ENCODE peak calls at places on chromosomes 1 and 21, in six cellular contexts. A is substantia nigra; Z is T-helper 9 cell; R is activated naive CD8-positive, alpha-beta T cell treated with anti-CD3 and anti-CD28 coated beads for 36 hours; M is T-helper 1 cell; V is NCI-H510A. B is an unnamed sample.

GRCh38 chr1:87279201-87279860 is 49.3 kb upstream of the LMO4 start:
- DNase-seq in R (no peak), A (no peak), Z (no peak), V (no peak), M (no peak), B (no peak)

GRCh38 chr1:48007044-48007443 is 9.9 kb upstream of the TRABD2B start:
- DNase-seq in V (no peak), M (no peak), R (no peak), A (no peak), Z (no peak), B (no peak)

GRCh38 chr1:35111106-35111505 is 31.9 kb downstream of the ZMYM1 start:
- DNase-seq in A (no peak), R (no peak), M (no peak), Z (no peak), V (no peak), B (no peak)

GRCh38 chr21:42047821-42048613 is 23.1 kb upstream of the UMODL1 start:
- DNase-seq in R (no peak), Z (no peak), V (no peak), A (no peak), M (no peak), B (no peak)

GRCh38 chr1:107171378-107171777 is 30.5 kb downstream of the NTNG1 start:
- DNase-seq in R (no peak), Z (no peak), M (no peak), V (no peak), A (no peak), B (no peak)

GRCh38 chr1:94909486-94909885 is 17.4 kb downstream of the CNN3 start:
- DNase-seq in V (no peak), A (no peak), R (no peak), M (no peak), Z (no peak), B (no peak)

GRCh38 chr1:28971980-28972771 is 57.8 kb downstream of the EPB41 start:
- DNase-seq in M (no peak), A (no peak), Z (no peak), V (no peak), R (no peak), B (no peak)

GRCh38 chr1:213244664-213245091 is 193.6 kb downstream of the RPS6KC1 start:
- DNase-seq in V (peak), Z (no peak), M (no peak), A (peak), R (no peak), B (peak)

GRCh38 chr1:1891349-1892078 is 627 bp upstream of the GNB1 start:
- DNase-seq in Z (peak), M (peak), R (peak), A (peak), V (peak), B (no peak)

GRCh38 chr21:31142600-31142999 is 104.3 kb upstream of the KRTAP19-8 start:
- DNase-seq in V (no peak), A (no peak), Z (no peak), R (no peak), M (no peak), B (peak)